ENCODE peak calls at places on chromosome 1, in five cellular contexts. One of them, this sample, is unnamed.
A peak's percentile ranks its signal among the peaks of the same experiment; 100 is the strongest.

GRCh38 chr1:63557365-63557987 is 34.2 kb downstream of the EFCAB7 start:
- DNase-seq in HFF-Myc: peak; percentile 33
- DNase-seq in mesothelial cell of epicardium: no peak
- DNase-seq in stimulated activated CD8-positive, alpha-beta memory T cell treated with anti-CD3 and anti-CD28 coated beads, Interleukin-7, amount 100 ng/mL, for 1 hour: no peak
- DNase-seq in naive thymus-derived CD4-positive, alpha-beta T cell: no peak
- DNase-seq in this sample: peak; percentile 20

GRCh38 chr1:204950353-204951001 is 79.8 kb downstream of the NFASC start:
- DNase-seq in HFF-Myc: no peak
- DNase-seq in mesothelial cell of epicardium: no peak
- DNase-seq in stimulated activated CD8-positive, alpha-beta memory T cell treated with anti-CD3 and anti-CD28 coated beads, Interleukin-7, amount 100 ng/mL, for 1 hour: no peak
- DNase-seq in naive thymus-derived CD4-positive, alpha-beta T cell: no peak
- DNase-seq in this sample: no peak

GRCh38 chr1:212292250-212292924 is 7.2 kb downstream of the PPP2R5A start:
- DNase-seq in HFF-Myc: no peak
- DNase-seq in mesothelial cell of epicardium: no peak
- DNase-seq in stimulated activated CD8-positive, alpha-beta memory T cell treated with anti-CD3 and anti-CD28 coated beads, Interleukin-7, amount 100 ng/mL, for 1 hour: no peak
- DNase-seq in naive thymus-derived CD4-positive, alpha-beta T cell: no peak
- DNase-seq in this sample: no peak

GRCh38 chr1:233718057-233718456 is 104.2 kb downstream of the KCNK1 start:
- DNase-seq in HFF-Myc: no peak
- DNase-seq in mesothelial cell of epicardium: no peak
- DNase-seq in stimulated activated CD8-positive, alpha-beta memory T cell treated with anti-CD3 and anti-CD28 coated beads, Interleukin-7, amount 100 ng/mL, for 1 hour: no peak
- DNase-seq in naive thymus-derived CD4-positive, alpha-beta T cell: no peak
- DNase-seq in this sample: no peak

GRCh38 chr1:167612583-167612982 is 17.4 kb upstream of the RCSD1 start:
- DNase-seq in HFF-Myc: no peak
- DNase-seq in mesothelial cell of epicardium: no peak
- DNase-seq in stimulated activated CD8-positive, alpha-beta memory T cell treated with anti-CD3 and anti-CD28 coated beads, Interleukin-7, amount 100 ng/mL, for 1 hour: no peak
- DNase-seq in naive thymus-derived CD4-positive, alpha-beta T cell: no peak
- DNase-seq in this sample: no peak

GRCh38 chr1:201941420-201942128 is 4.8 kb downstream of the LMOD1 start:
- DNase-seq in HFF-Myc: no peak
- DNase-seq in mesothelial cell of epicardium: no peak
- DNase-seq in stimulated activated CD8-positive, alpha-beta memory T cell treated with anti-CD3 and anti-CD28 coated beads, Interleukin-7, amount 100 ng/mL, for 1 hour: no peak
- DNase-seq in naive thymus-derived CD4-positive, alpha-beta T cell: no peak
- DNase-seq in this sample: no peak

GRCh38 chr1:98920441-98921110 is 84.1 kb downstream of the PLPPR5 start:
- DNase-seq in HFF-Myc: peak; percentile 15
- DNase-seq in mesothelial cell of epicardium: no peak
- DNase-seq in stimulated activated CD8-positive, alpha-beta memory T cell treated with anti-CD3 and anti-CD28 coated beads, Interleukin-7, amount 100 ng/mL, for 1 hour: no peak
- DNase-seq in naive thymus-derived CD4-positive, alpha-beta T cell: no peak
- DNase-seq in this sample: no peak

GRCh38 chr1:208154040-208154439 is 90.1 kb downstream of the PLXNA2 start:
- DNase-seq in HFF-Myc: no peak
- DNase-seq in mesothelial cell of epicardium: no peak
- DNase-seq in stimulated activated CD8-positive, alpha-beta memory T cell treated with anti-CD3 and anti-CD28 coated beads, Interleukin-7, amount 100 ng/mL, for 1 hour: no peak
- DNase-seq in naive thymus-derived CD4-positive, alpha-beta T cell: no peak
- DNase-seq in this sample: no peak